ENCODE peak calls at places on chromosomes 1 and 21, in four cellular contexts. S is K562, L is GM12878, H is HL-60. N is an unnamed sample.

GRCh38 chr1:56439610-56440264 is 139.6 kb downstream of the PLPP3 start:
- DNase-seq in L (no peak), H (no peak), S (no peak), N (no peak)

GRCh38 chr21:34195365-34195764 is 122.0 kb downstream of the MRPS6 start:
- DNase-seq in S (no peak), L (no peak), H (no peak), N (no peak)

GRCh38 chr1:202692959-202693555 is 17.2 kb downstream of the SYT2 start:
- DNase-seq in L (no peak), S (peak), H (peak), N (peak)

GRCh38 chr1:168288311-168289052 is 7.8 kb downstream of the TBX19 start:
- DNase-seq in S (no peak), H (no peak), L (no peak), N (no peak)

GRCh38 chr1:116311756-116312691 is 61.0 kb upstream of the ATP1A1 start:
- DNase-seq in S (no peak), L (no peak), H (no peak), N (no peak)

GRCh38 chr1:41656088-41656487 is 171.6 kb upstream of the EDN2 start:
- DNase-seq in H (no peak), L (no peak), S (no peak), N (no peak)

GRCh38 chr1:234893725-234894630 is 234.7 kb downstream of the TOMM20 start:
- DNase-seq in S (peak), L (no peak), H (peak), N (no peak)

GRCh38 chr1:42479621-42480020 is 16.5 kb downstream of the CCDC30 start:
- DNase-seq in L (no peak), H (no peak), S (no peak), N (no peak)

GRCh38 chr1:245129811-245130210 is 25.0 kb upstream of the KIF26B start:
- DNase-seq in S (no peak), L (no peak), H (no peak), N (no peak)

GRCh38 chr1:190475394-190476250 is 2.0 kb downstream of the BRINP3 start:
- DNase-seq in S (no peak), L (no peak), H (no peak), N (no peak)

GRCh38 chr1:241213147-241213546 is 143.9 kb downstream of the RGS7 start:
- DNase-seq in H (no peak), S (no peak), L (no peak), N (no peak)

GRCh38 chr21:42749226-42749625 is 95.8 kb downstream of the PDE9A start:
- DNase-seq in H (no peak), L (no peak), S (no peak), N (no peak)

GRCh38 chr1:36729716-36730510 is 247.2 kb upstream of the CSF3R start:
- DNase-seq in L (no peak), H (no peak), S (no peak), N (no peak)

GRCh38 chr1:109802136-109802900 is 38.6 kb upstream of the EPS8L3 start:
- DNase-seq in S (no peak), L (no peak), H (no peak), N (no peak)

GRCh38 chr21:21029159-21029558 is 30.9 kb downstream of the NCAM2 start:
- DNase-seq in L (no peak), S (no peak), H (peak), N (no peak)

DNA sequence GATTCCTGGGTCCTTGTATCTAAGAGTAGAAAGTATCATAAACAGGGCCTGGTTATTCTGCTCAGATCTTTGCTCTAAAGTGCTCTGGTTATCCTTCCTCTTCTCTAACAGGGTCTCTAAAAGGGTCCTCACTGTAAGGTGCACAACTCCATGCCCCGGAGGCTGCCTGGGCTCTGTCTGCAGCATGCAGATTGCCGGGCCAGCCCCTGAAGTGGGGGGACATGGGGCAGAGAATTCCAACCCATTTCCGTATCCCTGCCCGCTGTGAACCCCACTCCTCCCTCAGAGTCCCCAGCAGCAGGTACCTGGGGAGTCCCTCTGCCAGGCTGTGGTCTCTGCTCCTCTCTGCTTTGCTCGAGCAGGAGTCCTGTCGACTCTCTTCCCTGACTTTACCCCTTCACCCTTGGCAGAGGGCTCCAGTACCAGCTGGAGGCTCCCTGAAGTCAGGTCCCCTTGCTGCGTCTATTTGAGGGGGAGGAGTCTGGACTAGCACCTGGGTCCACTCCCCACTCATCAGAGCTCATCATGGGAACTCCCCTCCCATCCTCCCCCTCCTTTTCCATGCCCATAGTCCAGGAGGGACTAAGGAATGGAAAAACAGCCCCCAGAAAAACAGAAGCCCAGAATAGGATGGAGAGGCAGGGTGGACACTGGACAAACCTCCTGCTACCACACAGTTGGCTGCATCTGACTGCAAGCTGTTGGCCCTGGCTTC is 12.1 kb downstream of the BLACAT1 start:
- DNase-seq in H (no peak), L (no peak), S (peak), N (no peak)
- TF ChIP-seq SPI1 in H (no peak), L (no peak), S (no peak), N (no peak)

DNA sequence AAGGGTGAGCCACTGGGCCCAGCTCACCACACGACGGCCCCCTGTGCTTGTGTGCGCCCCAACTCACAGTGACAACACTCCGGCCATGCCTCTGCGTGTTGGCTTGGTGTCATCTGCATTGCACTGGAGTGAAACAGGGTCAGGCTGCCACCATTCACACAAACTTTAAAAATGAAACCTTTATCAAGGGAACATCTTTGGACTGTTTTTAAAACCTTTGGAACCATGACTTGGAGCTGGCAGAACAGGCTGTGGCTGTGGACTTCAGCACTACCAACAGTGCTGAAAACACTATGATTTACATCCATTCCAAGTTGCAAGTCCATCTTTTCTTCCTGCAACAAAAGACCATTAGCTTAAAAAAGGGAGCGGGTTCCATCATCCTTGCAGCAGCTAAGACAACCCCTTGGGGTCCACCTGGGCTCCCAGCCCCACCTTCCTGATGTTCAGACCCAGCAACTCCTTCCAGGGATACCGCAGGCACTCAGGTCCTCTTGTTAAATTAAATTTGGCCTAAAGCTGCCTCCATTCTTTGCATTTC is 25.6 kb downstream of the POFUT2 start:
- DNase-seq in S (no peak), H (no peak), L (no peak), N (no peak)
- TF ChIP-seq SPI1 in S (no peak), H (no peak), L (no peak), N (no peak)

DNA sequence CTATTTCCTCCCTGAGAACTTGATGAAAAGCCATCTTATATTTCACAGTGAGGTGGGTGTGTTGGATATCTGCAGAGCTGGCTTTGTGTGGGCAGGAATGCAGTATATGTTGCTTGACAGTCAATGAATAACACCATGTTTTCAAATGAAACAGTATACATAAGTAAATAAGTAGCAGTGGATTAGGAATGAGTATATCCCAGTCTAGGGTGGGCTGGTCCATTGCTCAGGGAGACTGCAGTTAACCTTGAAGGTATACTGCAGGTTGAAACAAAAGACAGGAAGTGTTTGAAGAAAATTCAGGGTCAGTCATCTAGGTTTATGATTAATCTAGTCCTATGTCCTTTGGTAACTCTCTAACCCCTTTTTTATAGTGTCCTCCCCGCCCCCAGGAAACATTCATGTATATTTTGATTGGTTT is 1.0 kb downstream of the CTTNBP2NL start:
- DNase-seq in S (no peak), H (no peak), L (no peak), N (no peak)
- TF ChIP-seq SPI1 in S (no peak), H (no peak), L (no peak), N (peak)

GRCh38 chr1:183841550-183841949 is 36.6 kb downstream of the RGL1 start:
- DNase-seq in S (no peak), L (peak), H (no peak), N (no peak)

GRCh38 chr1:183842817-183843187 is 37.9 kb downstream of the RGL1 start:
- DNase-seq in H (no peak), L (no peak), S (no peak), N (no peak)

GRCh38 chr1:183844806-183845205 is 39.9 kb downstream of the RGL1 start:
- DNase-seq in H (no peak), S (no peak), L (peak), N (no peak)

GRCh38 chr1:183840140-183840539 is 35.2 kb downstream of the RGL1 start:
- DNase-seq in H (no peak), L (no peak), S (no peak), N (no peak)

DNA sequence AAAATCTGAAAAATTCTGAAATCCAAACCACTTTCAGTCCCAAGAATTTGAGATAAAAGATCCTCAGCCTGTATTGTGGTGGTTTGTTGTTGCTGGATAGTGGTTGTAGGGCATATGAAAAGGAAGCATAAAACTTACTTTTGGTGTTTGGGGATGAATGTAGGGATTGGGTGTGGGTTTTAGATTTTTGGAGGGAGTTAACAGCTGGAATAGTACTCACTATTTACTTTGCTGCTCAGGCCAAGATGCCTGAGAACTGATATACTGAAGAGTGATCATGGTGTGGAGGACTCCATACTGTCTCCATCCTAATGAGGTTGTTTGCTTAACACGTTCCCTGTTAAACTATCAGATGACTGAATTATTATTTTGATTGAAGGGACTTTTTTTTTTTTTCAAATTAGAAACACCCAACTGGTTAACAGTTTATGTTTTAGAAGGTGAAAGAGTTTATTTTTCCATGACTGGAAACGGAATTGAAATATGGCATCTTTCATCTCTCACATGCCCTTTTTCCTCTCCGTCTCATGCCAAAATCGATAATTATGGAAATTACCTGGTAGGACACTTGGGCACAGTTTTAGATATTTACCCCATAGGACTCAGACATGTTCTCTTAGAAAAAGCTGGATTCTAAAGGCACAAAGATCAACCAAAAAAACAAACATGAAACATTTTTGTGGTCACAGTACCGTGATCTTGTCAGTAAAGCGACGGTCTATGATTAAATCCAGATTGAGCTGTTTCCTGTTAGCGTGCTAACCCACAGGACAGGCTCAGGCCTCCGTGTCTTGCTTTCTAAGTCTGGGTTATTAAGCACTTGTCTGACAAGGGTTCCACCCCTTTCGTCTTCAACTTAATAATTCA is 37.3 kb downstream of the RGL1 start:
- DNase-seq in H (no peak), L (peak), S (no peak), N (no peak)
- TF ChIP-seq SPI1 in H (no peak), L (no peak), S (no peak), N (no peak)

DNA sequence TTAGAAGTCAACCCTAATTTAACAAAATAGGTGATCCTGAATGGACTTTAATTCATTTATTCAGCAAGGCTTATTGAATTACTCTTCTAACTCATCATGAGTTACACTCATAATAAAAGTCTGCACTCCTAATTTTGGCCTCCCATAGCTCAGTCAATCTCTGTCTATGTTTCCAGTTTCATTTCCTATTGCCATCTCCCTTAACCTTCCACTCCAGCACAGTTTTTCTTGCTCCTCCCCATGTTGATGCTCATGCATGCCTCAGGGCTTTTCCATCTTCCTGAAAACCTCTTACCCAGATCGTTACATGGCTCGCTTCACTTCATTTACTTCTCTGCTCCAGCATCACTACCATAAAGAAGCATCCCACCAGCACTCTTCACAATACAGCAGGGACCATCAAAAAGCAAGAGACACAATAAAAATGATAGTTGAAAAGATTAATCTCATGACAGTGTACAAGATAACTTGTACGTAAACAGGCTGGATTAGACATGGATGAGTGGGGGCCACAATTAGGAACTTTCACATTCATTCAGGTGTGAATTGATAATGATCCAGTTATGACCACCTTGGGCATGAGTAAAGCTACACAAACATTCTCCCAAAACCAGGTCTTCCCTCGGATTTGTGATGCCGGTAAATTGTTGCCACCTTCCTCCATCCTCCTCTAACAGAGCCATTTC is 89.9 kb downstream of the OLFML2B start:
- DNase-seq in S (no peak), L (no peak), H (no peak), N (no peak)
- TF ChIP-seq SPI1 in S (no peak), L (peak), H (no peak), N (peak)

GRCh38 chr1:33269621-33270020 is 13.3 kb downstream of the ZNF362 start:
- DNase-seq in H (no peak), S (no peak), L (no peak), N (no peak)

GRCh38 chr1:33270379-33270778 is 14.1 kb downstream of the ZNF362 start:
- DNase-seq in S (no peak), H (no peak), L (no peak), N (no peak)

GRCh38 chr1:33267468-33268205 is 11.3 kb downstream of the ZNF362 start:
- DNase-seq in L (no peak), H (no peak), S (no peak), N (no peak)

GRCh38 chr1:33268457-33268856 is 12.2 kb downstream of the ZNF362 start:
- DNase-seq in L (no peak), S (no peak), H (no peak), N (no peak)

GRCh38 chr1:33268927-33269610 is 12.8 kb downstream of the ZNF362 start:
- DNase-seq in L (no peak), H (no peak), S (no peak), N (no peak)
- TF ChIP-seq SPI1 in L (no peak), H (no peak), S (no peak), N (no peak)

GRCh38 chr1:151837197-151837596 is 2.4 kb downstream of the C2CD4D start:
- DNase-seq in H (no peak), L (no peak), S (no peak), N (no peak)
- TF ChIP-seq SPI1 in H (no peak), L (no peak), S (no peak), N (no peak)

N was measured in GM12891.